ENCODE peak calls at places on chromosomes 7 and 10, in four cellular contexts. M is activated T-helper 9 cell treated with anti-CD3 and anti-CD28 coated beads, Interleukin-2, amount 50 U/mL, for 16 hours; L is lower leg skin; X is B cell. Q is an unnamed sample.

GRCh38 chr7:7996568-7996967 is 28.0 kb downstream of the GLCCI1 start:
- DNase-seq in X (no peak), M (no peak), L (no peak), Q (no peak)

GRCh38 chr10:116744163-116744788 is 1.9 kb upstream of the HSPA12A start:
- DNase-seq in L (no peak), X (no peak), M (no peak), Q (no peak)

GRCh38 chr7:149181136-149181790 is 14.1 kb upstream of the ZNF282 start:
- DNase-seq in X (no peak), L (no peak), M (no peak), Q (no peak)

GRCh38 chr10:59006511-59007306 is 169.7 kb upstream of the PHYHIPL start:
- DNase-seq in M (no peak), X (no peak), L (peak; percentile 58), Q (no peak)

GRCh38 chr10:27948191-27948590 is 50.7 kb downstream of the ODAD2 start:
- DNase-seq in L (no peak), X (no peak), M (no peak), Q (no peak)

GRCh38 chr7:801940-802364 is 30.3 kb upstream of the SUN1 start:
- DNase-seq in M (no peak), L (no peak), X (no peak), Q (no peak)

GRCh38 chr7:41581041-41581440 is 121.8 kb downstream of the INHBA start:
- DNase-seq in X (no peak), M (no peak), L (no peak), Q (no peak)

GRCh38 chr7:127844707-127845331 is 186.4 kb downstream of the LRRC4 start:
- DNase-seq in L (no peak), M (no peak), X (no peak), Q (no peak)

GRCh38 chr10:91596821-91597396 is 36.0 kb downstream of the PPP1R3C start:
- DNase-seq in M (no peak), L (no peak), X (no peak), Q (no peak)